ENCODE peak calls at places on chromosomes 3 and 15, in four cellular contexts. One of them, this sample, is unnamed.

GRCh38 chr3:132343018-132343612 is 25.9 kb downstream of the ACP3 start:
- DNase-seq in right atrium auricular region: no peak
- DNase-seq in cardiac fibroblast: peak; percentile 82
- DNase-seq in HL-60: peak; percentile 34
- DNase-seq in this sample: no peak

GRCh38 chr15:79218588-79219200 is 63.8 kb upstream of the ANKRD34C start:
- DNase-seq in HL-60: no peak
- DNase-seq in cardiac fibroblast: peak; percentile 53
- DNase-seq in right atrium auricular region: no peak
- DNase-seq in this sample: no peak

GRCh38 chr3:65979152-65979551 is 59.6 kb downstream of the MAGI1 start:
- DNase-seq in cardiac fibroblast: peak; percentile 80
- DNase-seq in right atrium auricular region: no peak
- DNase-seq in HL-60: no peak
- DNase-seq in this sample: no peak

GRCh38 chr15:47718474-47719440 is 1.5 kb downstream of the SEMA6D start:
- DNase-seq in right atrium auricular region: peak; percentile 67
- DNase-seq in cardiac fibroblast: peak; percentile 32
- DNase-seq in HL-60: no peak
- DNase-seq in this sample: no peak

GRCh38 chr3:162865466-162865865 is 1368.9 kb downstream of the OTOL1 start:
- DNase-seq in cardiac fibroblast: no peak
- DNase-seq in right atrium auricular region: no peak
- DNase-seq in HL-60: no peak
- DNase-seq in this sample: no peak

GRCh38 chr3:197328198-197328597 is 29.8 kb upstream of the DLG1 start:
- DNase-seq in right atrium auricular region: no peak
- DNase-seq in HL-60: no peak
- DNase-seq in cardiac fibroblast: no peak
- DNase-seq in this sample: peak; percentile 38

GRCh38 chr15:66961901-66962300 is 103.5 kb upstream of the SMAD3 start:
- DNase-seq in cardiac fibroblast: no peak
- DNase-seq in right atrium auricular region: no peak
- DNase-seq in HL-60: no peak
- DNase-seq in this sample: no peak

GRCh38 chr3:46607603-46608028 is 4.7 kb upstream of the FAM240A start:
- DNase-seq in right atrium auricular region: no peak
- DNase-seq in HL-60: no peak
- DNase-seq in cardiac fibroblast: no peak
- DNase-seq in this sample: peak; percentile 70

GRCh38 chr15:99343836-99344551 is 92.7 kb downstream of the LRRC28 start:
- DNase-seq in HL-60: no peak
- DNase-seq in cardiac fibroblast: peak; percentile 7
- DNase-seq in right atrium auricular region: no peak
- DNase-seq in this sample: no peak

GRCh38 chr3:64224826-64225606 is at the start of gene PRICKLE2:
- DNase-seq in right atrium auricular region: peak; percentile 94
- DNase-seq in cardiac fibroblast: peak; percentile 95
- DNase-seq in HL-60: no peak
- DNase-seq in this sample: peak; percentile 89

GRCh38 chr3:107690522-107691138 is 167.9 kb downstream of the BBX start:
- DNase-seq in cardiac fibroblast: peak; percentile 81
- DNase-seq in right atrium auricular region: no peak
- DNase-seq in HL-60: peak; percentile 4
- DNase-seq in this sample: no peak

GRCh38 chr3:170651260-170651845 is 65.5 kb upstream of the SLC7A14 start:
- DNase-seq in HL-60: no peak
- DNase-seq in cardiac fibroblast: no peak
- DNase-seq in right atrium auricular region: no peak
- DNase-seq in this sample: no peak

GRCh38 chr3:157840513-157840912 is 265.7 kb downstream of the SHOX2 start:
- DNase-seq in cardiac fibroblast: no peak
- DNase-seq in right atrium auricular region: no peak
- DNase-seq in HL-60: no peak
- DNase-seq in this sample: no peak

GRCh38 chr15:36950371-36950770 is 150.0 kb downstream of the MEIS2 start:
- DNase-seq in HL-60: no peak
- DNase-seq in right atrium auricular region: no peak
- DNase-seq in cardiac fibroblast: no peak
- DNase-seq in this sample: no peak

GRCh38 chr15:36951747-36952247 is 148.6 kb downstream of the MEIS2 start:
- DNase-seq in right atrium auricular region: no peak
- DNase-seq in HL-60: no peak
- DNase-seq in cardiac fibroblast: peak; percentile 52
- DNase-seq in this sample: no peak

GRCh38 chr15:36954486-36954885 is 145.9 kb downstream of the MEIS2 start:
- DNase-seq in right atrium auricular region: no peak
- DNase-seq in HL-60: no peak
- DNase-seq in cardiac fibroblast: peak; percentile 32
- DNase-seq in this sample: no peak

GRCh38 chr15:36948982-36949381 is 151.4 kb downstream of the MEIS2 start:
- DNase-seq in right atrium auricular region: no peak
- DNase-seq in cardiac fibroblast: no peak
- DNase-seq in HL-60: no peak
- DNase-seq in this sample: no peak

GRCh38 chr15:36953346-36953745 is 147.0 kb downstream of the MEIS2 start:
- DNase-seq in right atrium auricular region: no peak
- DNase-seq in HL-60: no peak
- DNase-seq in cardiac fibroblast: no peak
- DNase-seq in this sample: no peak
- TF ChIP-seq CTCF in right atrium auricular region: no peak
- TF ChIP-seq CTCF in HL-60: no peak
- TF ChIP-seq CTCF in cardiac fibroblast: no peak
- TF ChIP-seq CTCF in this sample: no peak

DNA sequence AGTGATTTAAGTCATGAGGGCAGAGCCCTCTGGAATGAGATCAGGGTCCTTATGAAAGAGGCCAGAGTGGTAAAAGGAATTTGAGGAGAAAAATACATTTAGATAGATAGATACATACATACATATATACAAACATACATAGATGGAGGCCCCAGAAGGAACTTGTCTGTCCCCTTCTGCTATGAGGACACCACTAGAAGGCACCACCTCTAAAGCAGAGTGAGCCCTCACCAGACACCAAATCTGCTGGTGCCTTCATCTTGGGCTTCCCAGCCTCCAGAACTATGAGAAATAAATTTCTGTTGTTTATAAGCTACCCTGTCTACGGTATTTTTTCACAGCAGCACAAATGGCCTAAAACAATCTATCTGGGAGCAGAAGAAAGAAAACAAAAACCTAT is 7.9 kb downstream of the TBC1D2B start:
- DNase-seq in cardiac fibroblast: no peak
- DNase-seq in HL-60: no peak
- DNase-seq in right atrium auricular region: no peak
- DNase-seq in this sample: no peak
- TF ChIP-seq CTCF in cardiac fibroblast: no peak
- TF ChIP-seq CTCF in HL-60: no peak
- TF ChIP-seq CTCF in right atrium auricular region: no peak
- TF ChIP-seq CTCF in this sample: no peak

GRCh38 chr3:142077155-142077858 is 72.0 kb downstream of the TFDP2 start:
- DNase-seq in HL-60: no peak
- DNase-seq in right atrium auricular region: no peak
- DNase-seq in cardiac fibroblast: no peak
- DNase-seq in this sample: no peak
- TF ChIP-seq CTCF in HL-60: no peak
- TF ChIP-seq CTCF in right atrium auricular region: no peak
- TF ChIP-seq CTCF in cardiac fibroblast: no peak
- TF ChIP-seq CTCF in this sample: no peak

DNA sequence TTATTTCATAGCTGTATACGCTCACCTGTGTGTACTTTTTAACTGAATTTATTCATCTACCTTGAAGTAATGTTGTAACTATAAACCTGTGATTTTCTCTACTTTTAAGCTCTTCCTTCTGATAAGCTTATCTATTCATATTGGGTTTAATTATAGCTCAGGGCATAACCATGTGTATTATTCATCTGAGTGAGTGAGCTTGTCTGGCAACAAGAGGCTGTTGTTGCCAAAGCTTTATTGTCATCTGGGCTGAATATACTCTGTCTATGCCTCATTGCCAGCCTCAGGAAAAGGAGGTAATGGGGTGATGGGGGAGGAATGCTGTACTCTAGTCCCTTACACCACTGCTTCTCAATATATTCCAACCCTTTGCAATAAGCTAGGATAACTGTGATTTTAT is 292.4 kb downstream of the UBE2E2 start:
- DNase-seq in cardiac fibroblast: peak; percentile 64
- DNase-seq in HL-60: no peak
- DNase-seq in right atrium auricular region: no peak
- DNase-seq in this sample: no peak
- TF ChIP-seq CTCF in cardiac fibroblast: no peak
- TF ChIP-seq CTCF in HL-60: no peak
- TF ChIP-seq CTCF in right atrium auricular region: no peak
- TF ChIP-seq CTCF in this sample: no peak

DNA sequence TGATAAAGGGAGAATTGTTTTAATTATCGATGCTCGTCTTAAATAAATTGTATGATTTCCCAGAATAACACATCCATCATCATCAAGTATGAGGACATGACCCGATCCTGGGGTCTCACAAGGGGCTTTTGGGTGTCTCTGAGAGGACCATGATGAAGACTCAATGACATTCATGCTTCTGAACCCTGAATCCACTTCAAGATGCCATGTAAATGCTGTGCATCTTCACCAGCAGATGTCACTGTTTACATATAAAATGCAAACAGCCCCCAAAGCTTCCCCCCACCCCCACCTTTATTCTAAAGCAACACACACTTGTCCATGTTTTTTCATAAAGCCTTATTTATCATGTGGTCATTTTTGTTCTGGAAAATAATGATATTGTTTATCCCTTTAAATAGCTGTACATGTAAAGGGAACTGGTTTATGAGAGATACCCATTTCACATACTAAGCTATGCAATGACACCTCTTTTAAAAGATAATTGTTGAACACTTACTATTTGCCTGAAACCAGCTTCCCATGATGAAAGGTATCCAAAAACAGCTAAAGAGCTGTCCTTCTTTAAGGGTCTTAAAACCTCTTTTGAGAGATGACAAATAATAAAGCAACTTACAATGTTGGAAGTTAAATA is 69.7 kb upstream of the UBE3A start:
- DNase-seq in right atrium auricular region: no peak
- DNase-seq in HL-60: peak; percentile 3
- DNase-seq in cardiac fibroblast: peak; percentile 62
- DNase-seq in this sample: no peak
- TF ChIP-seq CTCF in right atrium auricular region: peak; percentile 79
- TF ChIP-seq CTCF in HL-60: peak; percentile 41
- TF ChIP-seq CTCF in cardiac fibroblast: peak; percentile 54
- TF ChIP-seq CTCF in this sample: peak; percentile 89

DNA sequence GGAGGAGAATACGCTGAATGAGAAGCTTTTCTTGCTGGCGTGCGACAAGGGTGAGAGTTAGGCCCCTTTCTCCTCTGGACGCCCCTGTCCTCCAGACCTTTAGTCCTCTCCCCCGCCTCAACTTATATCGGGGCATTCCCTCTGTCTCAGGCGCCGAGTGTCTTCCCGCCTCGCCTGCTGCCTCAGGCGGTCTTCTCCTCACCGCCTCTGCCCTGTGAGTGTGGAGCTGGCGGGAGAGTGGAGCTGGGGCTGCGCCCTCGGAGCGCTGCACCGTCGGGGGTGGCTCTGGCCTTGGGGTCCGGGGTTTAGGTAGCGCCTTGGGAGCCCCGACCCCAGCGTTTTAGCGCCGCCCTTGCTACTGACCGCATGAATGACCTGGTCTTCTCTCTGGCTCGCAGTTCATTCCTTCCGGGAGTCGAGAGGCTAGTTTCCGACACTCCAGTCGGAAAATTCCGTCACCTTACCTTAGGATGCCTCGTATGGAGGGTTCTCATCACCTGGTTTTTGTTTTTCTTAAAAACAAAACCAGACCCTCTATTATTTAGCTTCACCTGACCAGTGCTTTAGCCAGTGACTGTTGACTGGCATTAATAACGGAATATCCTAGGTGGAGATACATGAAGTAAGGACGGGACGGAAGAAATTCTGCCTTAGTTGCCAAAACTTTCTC is 983 bp downstream of the TRPC1 start:
- DNase-seq in right atrium auricular region: no peak
- DNase-seq in HL-60: no peak
- DNase-seq in cardiac fibroblast: peak; percentile 50
- DNase-seq in this sample: peak; percentile 86
- TF ChIP-seq CTCF in right atrium auricular region: peak; percentile 51
- TF ChIP-seq CTCF in HL-60: no peak
- TF ChIP-seq CTCF in cardiac fibroblast: no peak
- TF ChIP-seq CTCF in this sample: no peak

GRCh38 chr15:64891546-64891945 is 20.2 kb upstream of the ANKDD1A start:
- DNase-seq in cardiac fibroblast: no peak
- DNase-seq in right atrium auricular region: no peak
- DNase-seq in HL-60: no peak
- DNase-seq in this sample: no peak

GRCh38 chr15:64892850-64893403 is 18.8 kb upstream of the ANKDD1A start:
- DNase-seq in HL-60: no peak
- DNase-seq in right atrium auricular region: no peak
- DNase-seq in cardiac fibroblast: no peak
- DNase-seq in this sample: no peak

GRCh38 chr15:64895285-64896065 is 16.2 kb upstream of the ANKDD1A start:
- DNase-seq in HL-60: peak; percentile 68
- DNase-seq in cardiac fibroblast: peak; percentile 51
- DNase-seq in right atrium auricular region: no peak
- DNase-seq in this sample: no peak

GRCh38 chr15:64894395-64895056 is 17.2 kb upstream of the ANKDD1A start:
- DNase-seq in right atrium auricular region: no peak
- DNase-seq in HL-60: peak; percentile 56
- DNase-seq in cardiac fibroblast: no peak
- DNase-seq in this sample: no peak

GRCh38 chr15:64893481-64894394 is 18.0 kb upstream of the ANKDD1A start:
- DNase-seq in right atrium auricular region: peak; percentile 93
- DNase-seq in HL-60: peak; percentile 100
- DNase-seq in cardiac fibroblast: peak; percentile 96
- DNase-seq in this sample: peak; percentile 91
- TF ChIP-seq CTCF in right atrium auricular region: no peak
- TF ChIP-seq CTCF in HL-60: no peak
- TF ChIP-seq CTCF in cardiac fibroblast: no peak
- TF ChIP-seq CTCF in this sample: no peak

This sample was measured in osteocyte.